ENCODE peak calls at places on chromosome 5, in seven cellular contexts. X is lower lobe of right lung; D is iPS DF 6.9; L is heart left ventricle; F is CD8-positive, alpha-beta memory T cell; Q is neuronal stem cell; T is Panc1. O is an unnamed sample. For H3K4me1 and H3K36me3, the result is how much of the 10 kb centered on the place peaks cover.

GRCh38 chr5:169702726-169703481 is 65.8 kb downstream of the DOCK2 start:
- DNase-seq in X (no peak), D (no peak), L (no peak), F (no peak), Q (no peak), T (no peak), O (no peak)

GRCh38 chr5:160315968-160316367 is 3.6 kb upstream of the CCNJL start:
- DNase-seq in X (no peak), D (no peak), L (no peak), F (no peak), Q (no peak), T (peak), O (peak)

GRCh38 chr5:548256-548655 is 24.0 kb upstream of the SLC9A3 start:
- DNase-seq in X (peak), D (no peak), L (no peak), F (no peak), Q (no peak), T (no peak), O (no peak)

GRCh38 chr5:5340206-5340729 is 82.2 kb upstream of the ICE1 start:
- DNase-seq in X (no peak), D (peak), L (peak), F (no peak), Q (no peak), T (peak), O (peak)

GRCh38 chr5:64637837-64638443 is 52.4 kb upstream of the SHISAL2B start:
- DNase-seq in X (no peak), D (no peak), L (no peak), F (no peak), Q (no peak), T (no peak), O (peak)

GRCh38 chr5:95843733-95844223 is 21.3 kb upstream of the GLRX start:
- DNase-seq in X (peak), D (no peak), L (no peak), F (no peak), Q (no peak), T (no peak), O (no peak)

GRCh38 chr5:23631283-23632045 is 124.1 kb downstream of the PRDM9 start:
- DNase-seq in X (no peak), D (no peak), L (peak), F (no peak), Q (no peak), T (no peak), O (no peak)

GRCh38 chr5:149126898-149127297 is 14.4 kb upstream of the ABLIM3 start:
- DNase-seq in X (no peak), D (no peak), L (no peak), F (no peak), Q (no peak), T (no peak), O (no peak)

GRCh38 chr5:91407204-91407603 is 24.1 kb upstream of the ARRDC3 start:
- DNase-seq in X (no peak), D (no peak), L (no peak), F (no peak), Q (no peak), T (no peak), O (no peak)

GRCh38 chr5:115321309-115321708 is 24.9 kb upstream of the CCDC112 start:
- DNase-seq in X (no peak), D (no peak), L (no peak), F (no peak), Q (no peak), T (no peak), O (no peak)

GRCh38 chr5:1002836-1003235 is 5.8 kb upstream of the NKD2 start:
- DNase-seq in X (peak), D (no peak), L (no peak), F (no peak), Q (no peak), T (no peak), O (no peak)

GRCh38 chr5:139064613-139065012 is 133.6 kb downstream of the SIL1 start:
- DNase-seq in X (no peak), D (no peak), L (no peak), F (no peak), Q (no peak), T (no peak), O (no peak)
- H3K4me1 ChIP-seq in X (under half), D (under half), L (under half), F (under half), Q (under half), T (under half), O (under half)

DNA sequence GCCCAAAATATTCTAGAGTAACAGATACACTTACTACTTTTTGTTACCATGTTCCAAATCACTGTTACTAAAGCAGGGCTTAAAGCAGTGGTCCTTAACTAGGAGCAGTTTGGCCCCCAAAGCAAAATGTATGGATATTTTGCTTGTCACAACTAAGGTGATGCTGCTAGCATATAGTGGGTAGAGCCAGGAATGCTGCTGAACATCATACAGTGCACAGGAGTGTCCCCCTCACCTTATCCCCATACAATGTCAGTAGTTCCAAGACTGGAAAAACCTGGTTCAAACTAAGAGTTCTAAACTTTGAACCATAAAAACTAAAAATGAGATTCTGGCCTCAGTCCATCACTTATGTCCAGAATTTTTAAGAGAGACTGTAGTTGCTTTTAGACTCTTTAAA is 28.1 kb downstream of the DIMT1 start:
- DNase-seq in X (no peak), D (no peak), L (no peak), F (no peak), Q (no peak), T (no peak), O (no peak)
- H3K36me3 ChIP-seq in X (half or more), D (under half), L (under half), F (half or more), Q (under half), T (under half), O (under half)

GRCh38 chr5:139745121-139745799 is 50.3 kb upstream of the PSD2 start:
- DNase-seq in X (no peak), D (no peak), L (no peak), F (no peak), Q (no peak), T (no peak), O (no peak)
- H3K4me1 ChIP-seq in X (under half), D (under half), L (under half), F (under half), Q (under half), T (under half), O (under half)

DNA sequence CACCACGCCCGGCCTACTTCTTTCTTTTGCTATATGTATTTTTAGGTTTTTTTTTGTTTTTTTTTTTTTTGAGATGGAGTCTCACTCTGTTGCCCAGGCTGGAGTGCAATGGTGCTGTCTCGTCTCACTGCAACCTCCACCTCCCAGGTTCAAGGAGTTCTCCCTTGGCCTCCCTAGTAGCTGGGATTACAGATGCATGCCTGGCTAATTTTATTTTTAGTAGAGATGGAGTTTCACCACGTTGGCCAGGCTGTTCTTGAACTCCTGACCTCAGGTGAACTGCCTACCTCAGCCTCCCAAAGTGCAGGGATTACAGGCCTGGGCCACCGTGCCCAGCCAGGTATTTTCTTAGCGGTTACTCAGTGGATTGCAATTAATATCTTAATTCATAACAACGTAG is 23.9 kb upstream of the C5orf24 start:
- DNase-seq in X (no peak), D (no peak), L (no peak), F (no peak), Q (no peak), T (no peak), O (no peak)
- H3K36me3 ChIP-seq in X (half or more), D (under half), L (under half), F (under half), Q (under half), T (under half), O (under half)

GRCh38 chr5:151147033-151147432 is 10.5 kb downstream of the ANXA6 start:
- DNase-seq in X (no peak), D (no peak), L (no peak), F (no peak), Q (no peak), T (no peak), O (no peak)
- H3K4me1 ChIP-seq in X (half or more), D (under half), L (half or more), F (half or more), Q (under half), T (under half), O (under half)

DNA sequence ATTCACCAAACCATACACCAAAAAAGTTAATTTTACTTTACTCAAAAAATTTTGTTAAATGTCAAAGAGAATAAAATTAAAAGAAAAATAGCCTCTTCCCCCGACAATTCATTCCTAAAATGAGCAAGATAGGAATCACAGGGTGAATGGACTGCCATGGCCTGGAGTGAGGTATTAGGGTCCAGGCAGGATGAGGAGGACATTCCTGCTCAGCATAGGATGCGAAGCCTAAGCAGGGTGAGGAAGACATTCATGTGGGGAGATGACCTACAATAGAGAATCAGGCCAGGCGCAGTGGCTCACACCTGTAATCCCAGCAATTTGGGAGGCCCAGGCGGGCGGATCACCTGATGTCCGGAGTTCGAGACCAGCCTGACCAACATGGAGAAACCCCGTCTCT is 8.4 kb downstream of the NUDCD2 start:
- DNase-seq in X (no peak), D (no peak), L (no peak), F (no peak), Q (no peak), T (no peak), O (no peak)
- H3K36me3 ChIP-seq in X (half or more), D (under half), L (under half), F (under half), Q (under half), T (under half), O (under half)

DNA sequence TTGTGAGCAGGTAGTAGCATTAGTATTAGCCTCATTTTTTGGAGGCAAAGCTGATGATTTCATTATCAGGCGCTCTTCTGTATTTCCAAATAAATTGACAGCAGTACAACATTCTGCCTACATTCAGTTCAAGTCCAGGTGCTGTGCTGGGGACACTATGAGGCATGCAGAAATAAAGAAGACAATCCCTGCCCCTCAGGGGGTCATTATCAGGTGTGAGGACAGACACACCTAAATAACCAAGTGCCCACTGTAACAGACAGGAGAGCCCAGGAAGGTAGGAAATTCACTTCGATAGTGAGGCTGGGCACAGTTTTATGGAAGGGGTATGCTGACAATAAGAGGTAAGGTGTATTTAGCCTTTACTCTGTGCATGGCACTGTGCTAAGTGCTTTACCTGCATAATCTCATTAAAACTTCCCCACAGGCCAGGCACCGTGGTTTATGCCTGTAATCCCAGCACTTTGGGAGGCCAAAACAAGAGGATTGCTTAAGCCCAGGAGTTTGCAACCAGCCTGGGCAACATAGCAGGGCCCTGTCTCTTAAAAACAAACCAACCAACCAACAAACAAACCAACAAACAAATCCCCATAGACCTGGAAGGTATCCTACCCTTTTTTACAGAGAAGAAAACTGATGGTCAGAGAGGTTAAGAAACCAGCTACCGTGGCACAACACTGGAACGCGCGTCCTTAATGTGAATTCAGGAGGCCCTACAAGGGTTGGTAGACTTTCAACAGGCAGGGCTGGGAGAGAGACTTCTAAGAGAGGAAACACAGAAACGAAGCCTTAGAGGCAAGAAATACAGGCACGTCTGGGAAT is 17.5 kb upstream of the GPX3 start:
- DNase-seq in X (no peak), D (no peak), L (no peak), F (no peak), Q (no peak), T (no peak), O (no peak)
- H3K4me1 ChIP-seq in X (half or more), D (under half), L (under half), F (under half), Q (under half), T (under half), O (under half)

DNA sequence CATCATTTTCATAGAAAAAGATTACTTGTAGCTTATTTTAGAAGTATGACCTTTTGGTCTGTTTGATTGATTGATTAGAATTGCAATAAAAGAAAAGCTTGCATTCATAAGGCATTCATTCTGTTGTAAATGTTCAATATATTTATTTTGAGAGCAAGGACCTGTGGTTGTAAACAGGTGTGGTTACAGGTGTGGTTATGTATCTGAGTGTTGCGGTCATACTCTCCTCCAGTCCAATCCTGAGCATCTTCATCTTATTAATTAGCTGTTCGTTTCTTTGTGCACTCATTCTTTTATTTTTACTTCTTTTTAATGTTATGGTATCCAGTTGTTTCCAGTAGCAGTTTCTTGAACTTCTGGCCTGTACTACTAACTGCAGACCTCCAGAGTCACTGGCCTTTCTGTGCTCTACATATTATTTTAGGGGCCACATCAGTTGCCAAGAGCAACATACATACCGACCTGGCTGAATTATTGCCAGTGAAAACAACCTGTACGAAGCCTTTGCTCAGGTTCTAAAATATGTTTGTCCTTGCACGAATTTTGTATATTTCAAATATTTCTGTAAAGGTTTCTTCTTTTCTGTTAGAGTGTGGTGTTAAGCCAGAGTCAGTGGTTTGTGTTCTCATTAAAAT is 128.7 kb downstream of the CDC42SE2 start:
- DNase-seq in X (no peak), D (no peak), L (no peak), F (no peak), Q (no peak), T (no peak), O (no peak)
- H3K36me3 ChIP-seq in X (half or more), D (under half), L (under half), F (under half), Q (under half), T (under half), O (under half)